ENCODE peak calls at places on chromosomes 16 and 17, in four cellular contexts. K, Y, H and P are unnamed samples.

GRCh38 chr17:48624118-48624517 is 2.0 kb downstream of the HOXB9 start:
- DNase-seq in Y (no peak), H (no peak), K (no peak), P (no peak)

GRCh38 chr17:43917348-43918025 is 10.2 kb upstream of the MPP2 start:
- DNase-seq in Y (no peak), H (no peak), K (peak), P (no peak)

GRCh38 chr17:6393368-6393952 is 41.5 kb downstream of the AIPL1 start:
- DNase-seq in H (peak), K (no peak), Y (no peak), P (no peak)

GRCh38 chr17:28385037-28385797 is 13.7 kb downstream of the SARM1 start:
- DNase-seq in Y (no peak), H (peak), K (peak), P (no peak)

GRCh38 chr17:41695954-41696720 is 7.5 kb downstream of the EIF1 start:
- DNase-seq in H (peak), K (peak), Y (peak), P (no peak)

GRCh38 chr16:82263456-82264159 is 93.6 kb upstream of the MPHOSPH6 start:
- DNase-seq in K (no peak), Y (peak), H (peak), P (peak)

GRCh38 chr16:84153660-84154214 is 8.6 kb downstream of the DNAAF1 start:
- DNase-seq in Y (no peak), H (no peak), K (peak), P (no peak)

GRCh38 chr17:11273596-11273995 is 32.6 kb downstream of the SHISA6 start:
- DNase-seq in K (no peak), Y (no peak), H (no peak), P (no peak)

GRCh38 chr17:59620518-59621259 is 994 bp downstream of the CLTC start:
- DNase-seq in H (peak), K (no peak), Y (peak), P (no peak)

GRCh38 chr17:8066841-8067775 is 20.4 kb downstream of the ALOX12B start:
- DNase-seq in H (peak), K (no peak), Y (no peak), P (no peak)

GRCh38 chr16:50360033-50360778 is 8.6 kb downstream of the BRD7 start:
- DNase-seq in Y (no peak), K (no peak), H (peak), P (peak)

GRCh38 chr17:53472586-53472985 is 350.1 kb upstream of the KIF2B start:
- DNase-seq in Y (no peak), H (peak), K (no peak), P (no peak)

GRCh38 chr17:18246880-18247612 is 11.5 kb downstream of the FLII start:
- DNase-seq in K (peak), H (peak), Y (peak), P (no peak)

GRCh38 chr17:47823519-47823918 is 1.9 kb upstream of the OSBPL7 start:
- DNase-seq in K (no peak), Y (no peak), H (no peak), P (no peak)

GRCh38 chr16:66798162-66798561 is 3.2 kb downstream of the TERB1 start:
- DNase-seq in Y (no peak), H (no peak), K (no peak), P (no peak)

GRCh38 chr17:78397681-78398101 is 19.2 kb downstream of the PGS1 start:
- DNase-seq in K (no peak), Y (no peak), H (no peak), P (no peak)

GRCh38 chr17:17416007-17416399 is 60.8 kb upstream of the MED9 start:
- DNase-seq in H (peak), K (no peak), Y (peak), P (no peak)

GRCh38 chr16:2853531-2854073 is 4.4 kb downstream of the PRSS22 start:
- DNase-seq in H (no peak), Y (no peak), K (no peak), P (no peak)

GRCh38 chr16:560701-561412 is 663 bp downstream of the PRR35 start:
- DNase-seq in H (no peak), Y (no peak), K (no peak), P (no peak)

GRCh38 chr17:223723-224471 is 42.4 kb upstream of the DOC2B start:
- DNase-seq in H (no peak), K (peak), Y (no peak), P (no peak)

GRCh38 chr17:57662644-57663308 is 82.3 kb downstream of the CCDC182 start:
- DNase-seq in H (peak), Y (peak), K (peak), P (peak)

GRCh38 chr17:46821482-46822387 is 3.2 kb upstream of the WNT3 start:
- DNase-seq in Y (no peak), H (no peak), K (no peak), P (no peak)

GRCh38 chr16:84844049-84844350 is 24.2 kb downstream of the CRISPLD2 start:
- DNase-seq in Y (no peak), H (no peak), K (no peak), P (no peak)

GRCh38 chr17:58344791-58345157 is 7.2 kb downstream of the SUPT4H1 start:
- DNase-seq in K (no peak), Y (no peak), H (no peak), P (no peak)

GRCh38 chr17:61799812-61800484 is 63.4 kb downstream of the BRIP1 start:
- DNase-seq in H (no peak), K (no peak), Y (no peak), P (no peak)

GRCh38 chr17:40097931-40098845 is 2.2 kb downstream of the NR1D1 start:
- DNase-seq in H (peak), Y (no peak), K (peak), P (no peak)

GRCh38 chr17:40097087-40097486 is 3.3 kb downstream of the NR1D1 start:
- DNase-seq in K (no peak), Y (no peak), H (no peak), P (no peak)

GRCh38 chr17:40094874-40095273 is 5.5 kb downstream of the NR1D1 start:
- DNase-seq in Y (no peak), K (no peak), H (no peak), P (no peak)

GRCh38 chr17:40095356-40095943 is 4.9 kb downstream of the NR1D1 start:
- DNase-seq in H (no peak), K (no peak), Y (no peak), P (no peak)

GRCh38 chr17:40095944-40096791 is 4.2 kb downstream of the NR1D1 start:
- DNase-seq in H (no peak), Y (no peak), K (no peak), P (no peak)
- H3K4me3 ChIP-seq in H (no peak), Y (no peak), K (no peak), P (no peak)

GRCh38 chr16:87185313-87185712 is 131.9 kb downstream of the C16orf95 start:
- DNase-seq in H (no peak), K (no peak), Y (no peak), P (no peak)
- TF ChIP-seq CTCF in H (peak), K (no peak), Y (no peak), P (peak)

DNA sequence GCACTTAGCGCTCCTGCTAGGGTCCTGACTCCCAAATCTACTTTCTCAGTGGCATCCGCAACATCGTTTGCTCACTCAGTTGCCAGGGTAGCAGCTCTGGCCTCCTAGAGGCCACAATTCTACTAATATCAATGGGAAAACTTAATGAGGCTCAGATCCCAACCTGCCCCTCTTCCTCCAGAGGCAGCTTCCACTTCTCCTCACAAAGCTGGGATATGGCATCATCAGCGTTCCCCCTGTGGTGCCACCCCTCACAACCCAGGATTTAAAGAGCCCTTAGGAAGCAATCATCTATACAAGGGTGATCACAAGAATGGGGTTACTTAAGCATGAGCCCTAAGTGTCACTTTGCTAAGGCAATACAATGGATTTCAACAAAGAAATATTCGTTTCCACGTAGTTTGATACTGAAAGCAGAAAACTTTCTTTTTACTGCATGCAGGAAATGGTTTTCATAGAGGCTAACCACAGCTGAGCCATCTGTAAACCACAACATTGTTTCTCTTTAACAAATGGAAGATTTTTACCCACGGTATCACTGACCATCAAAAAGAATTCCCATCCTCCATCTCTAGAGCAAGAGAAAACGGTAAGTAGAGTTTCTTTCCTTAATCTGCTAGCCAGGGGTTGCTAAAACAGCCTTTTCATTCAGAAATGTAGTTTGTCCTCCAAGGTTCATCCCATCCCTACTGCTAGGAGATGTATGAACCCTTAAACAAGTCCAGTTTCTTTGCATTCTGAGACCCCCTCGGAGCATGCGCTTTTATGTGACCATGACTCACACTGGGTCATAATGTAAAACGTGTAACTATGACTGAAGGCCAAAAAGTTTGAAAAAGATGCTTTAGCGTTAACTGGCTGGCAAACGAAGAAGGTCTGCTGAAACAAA is 68.3 kb upstream of the BCAR1 start:
- DNase-seq in H (peak), Y (no peak), K (no peak), P (peak)
- H3K4me3 ChIP-seq in H (no peak), Y (no peak), K (no peak), P (peak)

GRCh38 chr17:32623196-32623595 is 136.4 kb downstream of the CDK5R1 start:
- DNase-seq in H (no peak), K (no peak), Y (no peak), P (no peak)

GRCh38 chr17:32625971-32626370 is 139.2 kb downstream of the CDK5R1 start:
- DNase-seq in Y (no peak), K (no peak), H (no peak), P (no peak)

GRCh38 chr17:32628645-32629044 is 141.9 kb downstream of the CDK5R1 start:
- DNase-seq in Y (no peak), K (no peak), H (no peak), P (no peak)

GRCh38 chr17:32627233-32628008 is 140.6 kb downstream of the CDK5R1 start:
- DNase-seq in Y (no peak), K (peak), H (peak), P (no peak)

DNA sequence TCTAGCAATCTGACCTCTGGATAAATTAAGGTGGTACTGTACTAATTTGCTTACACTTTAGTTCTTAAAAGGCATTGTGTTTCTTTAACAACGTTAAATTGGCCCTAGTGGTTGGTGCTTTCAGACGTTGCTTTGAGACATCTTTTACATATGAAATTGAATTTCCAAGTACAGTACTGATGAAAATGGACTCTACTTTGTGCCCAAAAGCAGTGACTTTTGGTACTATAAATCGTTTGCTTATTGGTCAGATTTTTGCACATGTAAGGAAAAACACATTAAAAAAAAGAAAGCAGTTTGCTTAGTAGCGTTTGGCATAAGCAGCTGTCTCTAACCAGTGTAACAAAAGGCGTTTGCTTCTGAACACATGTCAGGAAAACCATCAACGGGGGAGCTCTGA is 139.6 kb downstream of the CDK5R1 start:
- DNase-seq in H (no peak), K (no peak), Y (no peak), P (no peak)
- TF ChIP-seq CTCF in H (no peak), K (no peak), Y (no peak), P (no peak)

DNA sequence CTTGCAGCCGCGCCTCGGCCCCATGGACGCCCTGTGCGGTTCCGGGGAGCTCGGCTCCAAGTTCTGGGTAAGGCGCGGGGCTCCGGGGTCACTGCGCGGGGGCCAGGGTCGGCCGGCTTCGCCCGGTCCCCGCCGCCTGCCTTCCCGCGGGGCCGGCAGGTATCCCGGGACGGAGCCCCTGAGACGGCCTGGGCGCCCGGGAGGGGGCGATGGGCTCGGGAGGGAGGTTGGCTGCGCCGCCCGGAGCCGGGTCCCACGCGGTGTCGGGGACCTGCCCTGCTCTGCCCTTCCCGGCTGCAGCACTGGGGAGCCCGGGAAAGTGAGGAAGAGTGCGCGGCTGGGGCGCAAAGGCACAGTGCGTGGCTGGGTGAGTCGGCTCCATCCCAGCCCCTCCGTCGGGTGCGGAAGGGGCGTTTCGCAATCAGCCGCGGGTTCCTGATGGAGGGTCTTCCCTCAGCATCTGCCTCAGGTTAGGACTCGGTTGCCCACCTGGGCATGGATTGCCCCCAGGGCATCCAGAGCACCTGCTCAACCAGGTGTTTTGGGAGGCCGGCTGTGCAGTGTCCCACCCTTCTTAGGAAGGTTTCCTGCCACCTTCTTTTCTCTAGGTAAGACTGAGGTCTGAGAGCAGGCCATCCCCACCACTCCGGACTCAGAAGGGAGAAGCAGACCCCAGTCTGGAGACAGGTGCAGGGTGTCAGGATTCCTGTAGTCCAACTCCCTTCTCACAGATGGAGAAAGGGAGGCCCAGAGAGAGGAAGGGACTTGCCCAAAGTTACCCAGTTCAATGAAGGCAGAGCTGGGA is 436 bp downstream of the ABCC3 start:
- DNase-seq in K (no peak), Y (no peak), H (peak), P (no peak)
- H3K4me3 ChIP-seq in K (peak), Y (peak), H (peak), P (peak)